ENCODE peak calls at places on chromosomes 6 and 20, in seven cellular contexts. One of them, this sample, is unnamed.

GRCh38 chr6:41426438-41426851 is 91.0 kb downstream of the NCR2 start:
- DNase-seq in stimulated activated CD4-positive, alpha-beta T cell treated with anti-CD3 and anti-CD28 coated beads, Interleukin-1b, Interleukin-23, amount 100 ng/mL, for 24 hours: no peak
- DNase-seq in hypothalamus: no peak
- DNase-seq in brain microvascular endothelial cell: no peak
- DNase-seq in H4: no peak
- DNase-seq in HTR-8/SVneo: no peak
- DNase-seq in ACHN: no peak
- DNase-seq in this sample: no peak

GRCh38 chr6:100810015-100810414 is 71.1 kb downstream of the ASCC3 start:
- DNase-seq in stimulated activated CD4-positive, alpha-beta T cell treated with anti-CD3 and anti-CD28 coated beads, Interleukin-1b, Interleukin-23, amount 100 ng/mL, for 24 hours: no peak
- DNase-seq in hypothalamus: no peak
- DNase-seq in brain microvascular endothelial cell: no peak
- DNase-seq in H4: no peak
- DNase-seq in HTR-8/SVneo: no peak
- DNase-seq in ACHN: no peak
- DNase-seq in this sample: no peak

GRCh38 chr6:13005994-13006393 is 289.4 kb downstream of the PHACTR1 start:
- DNase-seq in stimulated activated CD4-positive, alpha-beta T cell treated with anti-CD3 and anti-CD28 coated beads, Interleukin-1b, Interleukin-23, amount 100 ng/mL, for 24 hours: no peak
- DNase-seq in hypothalamus: no peak
- DNase-seq in brain microvascular endothelial cell: no peak
- DNase-seq in H4: no peak
- DNase-seq in HTR-8/SVneo: no peak
- DNase-seq in ACHN: no peak
- DNase-seq in this sample: no peak

GRCh38 chr6:57324538-57324937 is 7.1 kb downstream of the PRIM2 start:
- DNase-seq in stimulated activated CD4-positive, alpha-beta T cell treated with anti-CD3 and anti-CD28 coated beads, Interleukin-1b, Interleukin-23, amount 100 ng/mL, for 24 hours: no peak
- DNase-seq in hypothalamus: no peak
- DNase-seq in brain microvascular endothelial cell: no peak
- DNase-seq in H4: no peak
- DNase-seq in HTR-8/SVneo: no peak
- DNase-seq in ACHN: peak
- DNase-seq in this sample: no peak

GRCh38 chr20:8583209-8584106 is 451.4 kb downstream of the PLCB1 start:
- DNase-seq in stimulated activated CD4-positive, alpha-beta T cell treated with anti-CD3 and anti-CD28 coated beads, Interleukin-1b, Interleukin-23, amount 100 ng/mL, for 24 hours: no peak
- DNase-seq in hypothalamus: no peak
- DNase-seq in brain microvascular endothelial cell: no peak
- DNase-seq in H4: no peak
- DNase-seq in HTR-8/SVneo: no peak
- DNase-seq in ACHN: peak
- DNase-seq in this sample: no peak

GRCh38 chr6:117919775-117920492 is 12.9 kb downstream of the SLC35F1 start:
- DNase-seq in stimulated activated CD4-positive, alpha-beta T cell treated with anti-CD3 and anti-CD28 coated beads, Interleukin-1b, Interleukin-23, amount 100 ng/mL, for 24 hours: no peak
- DNase-seq in hypothalamus: peak
- DNase-seq in brain microvascular endothelial cell: no peak
- DNase-seq in H4: no peak
- DNase-seq in HTR-8/SVneo: no peak
- DNase-seq in ACHN: no peak
- DNase-seq in this sample: no peak

GRCh38 chr6:53814353-53814752 is 19.5 kb downstream of the LRRC1 start:
- DNase-seq in stimulated activated CD4-positive, alpha-beta T cell treated with anti-CD3 and anti-CD28 coated beads, Interleukin-1b, Interleukin-23, amount 100 ng/mL, for 24 hours: no peak
- DNase-seq in hypothalamus: no peak
- DNase-seq in brain microvascular endothelial cell: no peak
- DNase-seq in H4: no peak
- DNase-seq in HTR-8/SVneo: no peak
- DNase-seq in ACHN: no peak
- DNase-seq in this sample: no peak

GRCh38 chr6:158958504-158959386 is 41.3 kb downstream of the RSPH3 start:
- DNase-seq in stimulated activated CD4-positive, alpha-beta T cell treated with anti-CD3 and anti-CD28 coated beads, Interleukin-1b, Interleukin-23, amount 100 ng/mL, for 24 hours: no peak
- DNase-seq in hypothalamus: no peak
- DNase-seq in brain microvascular endothelial cell: no peak
- DNase-seq in H4: no peak
- DNase-seq in HTR-8/SVneo: no peak
- DNase-seq in ACHN: no peak
- DNase-seq in this sample: no peak

GRCh38 chr20:53622247-53623114 is 28.8 kb upstream of the ZNF217 start:
- DNase-seq in stimulated activated CD4-positive, alpha-beta T cell treated with anti-CD3 and anti-CD28 coated beads, Interleukin-1b, Interleukin-23, amount 100 ng/mL, for 24 hours: no peak
- DNase-seq in hypothalamus: no peak
- DNase-seq in brain microvascular endothelial cell: no peak
- DNase-seq in H4: no peak
- DNase-seq in HTR-8/SVneo: no peak
- DNase-seq in ACHN: peak
- DNase-seq in this sample: no peak

GRCh38 chr6:126118934-126119333 is 132.6 kb downstream of the TRMT11 start:
- DNase-seq in stimulated activated CD4-positive, alpha-beta T cell treated with anti-CD3 and anti-CD28 coated beads, Interleukin-1b, Interleukin-23, amount 100 ng/mL, for 24 hours: no peak
- DNase-seq in hypothalamus: no peak
- DNase-seq in brain microvascular endothelial cell: peak
- DNase-seq in H4: no peak
- DNase-seq in HTR-8/SVneo: no peak
- DNase-seq in ACHN: no peak
- DNase-seq in this sample: no peak

GRCh38 chr6:150992682-150993081 is 127.2 kb downstream of the MTHFD1L start:
- DNase-seq in stimulated activated CD4-positive, alpha-beta T cell treated with anti-CD3 and anti-CD28 coated beads, Interleukin-1b, Interleukin-23, amount 100 ng/mL, for 24 hours: no peak
- DNase-seq in hypothalamus: no peak
- DNase-seq in brain microvascular endothelial cell: no peak
- DNase-seq in H4: no peak
- DNase-seq in HTR-8/SVneo: no peak
- DNase-seq in ACHN: no peak
- DNase-seq in this sample: no peak

GRCh38 chr6:124927806-124928205 is 34.4 kb upstream of the RNF217 start:
- DNase-seq in stimulated activated CD4-positive, alpha-beta T cell treated with anti-CD3 and anti-CD28 coated beads, Interleukin-1b, Interleukin-23, amount 100 ng/mL, for 24 hours: no peak
- DNase-seq in hypothalamus: no peak
- DNase-seq in brain microvascular endothelial cell: peak
- DNase-seq in H4: no peak
- DNase-seq in HTR-8/SVneo: no peak
- DNase-seq in ACHN: no peak
- DNase-seq in this sample: no peak

GRCh38 chr6:108766886-108767285 is 81.3 kb upstream of the ARMC2 start:
- DNase-seq in stimulated activated CD4-positive, alpha-beta T cell treated with anti-CD3 and anti-CD28 coated beads, Interleukin-1b, Interleukin-23, amount 100 ng/mL, for 24 hours: no peak
- DNase-seq in hypothalamus: no peak
- DNase-seq in brain microvascular endothelial cell: no peak
- DNase-seq in H4: no peak
- DNase-seq in HTR-8/SVneo: no peak
- DNase-seq in ACHN: no peak
- DNase-seq in this sample: peak

GRCh38 chr6:126983779-126984178 is 134.7 kb upstream of the RSPO3 start:
- DNase-seq in stimulated activated CD4-positive, alpha-beta T cell treated with anti-CD3 and anti-CD28 coated beads, Interleukin-1b, Interleukin-23, amount 100 ng/mL, for 24 hours: no peak
- DNase-seq in hypothalamus: no peak
- DNase-seq in brain microvascular endothelial cell: no peak
- DNase-seq in H4: no peak
- DNase-seq in HTR-8/SVneo: no peak
- DNase-seq in ACHN: no peak
- DNase-seq in this sample: no peak

GRCh38 chr6:89623749-89624148 is 14.8 kb downstream of the LYRM2 start:
- DNase-seq in stimulated activated CD4-positive, alpha-beta T cell treated with anti-CD3 and anti-CD28 coated beads, Interleukin-1b, Interleukin-23, amount 100 ng/mL, for 24 hours: no peak
- DNase-seq in hypothalamus: no peak
- DNase-seq in brain microvascular endothelial cell: no peak
- DNase-seq in H4: no peak
- DNase-seq in HTR-8/SVneo: no peak
- DNase-seq in ACHN: no peak
- DNase-seq in this sample: no peak

GRCh38 chr6:122755901-122756300 is 23.6 kb upstream of the FABP7 start:
- DNase-seq in stimulated activated CD4-positive, alpha-beta T cell treated with anti-CD3 and anti-CD28 coated beads, Interleukin-1b, Interleukin-23, amount 100 ng/mL, for 24 hours: no peak
- DNase-seq in hypothalamus: no peak
- DNase-seq in brain microvascular endothelial cell: no peak
- DNase-seq in H4: no peak
- DNase-seq in HTR-8/SVneo: no peak
- DNase-seq in ACHN: no peak
- DNase-seq in this sample: peak

GRCh38 chr6:133815313-133815712 is 73.6 kb upstream of the TCF21 start:
- DNase-seq in stimulated activated CD4-positive, alpha-beta T cell treated with anti-CD3 and anti-CD28 coated beads, Interleukin-1b, Interleukin-23, amount 100 ng/mL, for 24 hours: no peak
- DNase-seq in hypothalamus: no peak
- DNase-seq in brain microvascular endothelial cell: no peak
- DNase-seq in H4: no peak
- DNase-seq in HTR-8/SVneo: no peak
- DNase-seq in ACHN: no peak
- DNase-seq in this sample: no peak

GRCh38 chr20:48718914-48719578 is 108.8 kb downstream of the PREX1 start:
- DNase-seq in stimulated activated CD4-positive, alpha-beta T cell treated with anti-CD3 and anti-CD28 coated beads, Interleukin-1b, Interleukin-23, amount 100 ng/mL, for 24 hours: no peak
- DNase-seq in hypothalamus: no peak
- DNase-seq in brain microvascular endothelial cell: no peak
- DNase-seq in H4: no peak
- DNase-seq in HTR-8/SVneo: no peak
- DNase-seq in ACHN: no peak
- DNase-seq in this sample: no peak

GRCh38 chr20:51481311-51481997 is 61.1 kb downstream of the NFATC2 start:
- DNase-seq in stimulated activated CD4-positive, alpha-beta T cell treated with anti-CD3 and anti-CD28 coated beads, Interleukin-1b, Interleukin-23, amount 100 ng/mL, for 24 hours: peak
- DNase-seq in hypothalamus: no peak
- DNase-seq in brain microvascular endothelial cell: no peak
- DNase-seq in H4: no peak
- DNase-seq in HTR-8/SVneo: no peak
- DNase-seq in ACHN: no peak
- DNase-seq in this sample: no peak

GRCh38 chr6:38180586-38180985 is 361.1 kb downstream of the ZFAND3 start:
- DNase-seq in stimulated activated CD4-positive, alpha-beta T cell treated with anti-CD3 and anti-CD28 coated beads, Interleukin-1b, Interleukin-23, amount 100 ng/mL, for 24 hours: no peak
- DNase-seq in hypothalamus: no peak
- DNase-seq in brain microvascular endothelial cell: no peak
- DNase-seq in H4: no peak
- DNase-seq in HTR-8/SVneo: no peak
- DNase-seq in ACHN: no peak
- DNase-seq in this sample: no peak

GRCh38 chr6:4344317-4344899 is 209.0 kb upstream of the ECI2 start:
- DNase-seq in stimulated activated CD4-positive, alpha-beta T cell treated with anti-CD3 and anti-CD28 coated beads, Interleukin-1b, Interleukin-23, amount 100 ng/mL, for 24 hours: no peak
- DNase-seq in hypothalamus: no peak
- DNase-seq in brain microvascular endothelial cell: peak
- DNase-seq in H4: peak
- DNase-seq in HTR-8/SVneo: no peak
- DNase-seq in ACHN: no peak
- DNase-seq in this sample: no peak

GRCh38 chr20:51400051-51400926 is 142.2 kb downstream of the NFATC2 start:
- DNase-seq in stimulated activated CD4-positive, alpha-beta T cell treated with anti-CD3 and anti-CD28 coated beads, Interleukin-1b, Interleukin-23, amount 100 ng/mL, for 24 hours: peak
- DNase-seq in hypothalamus: no peak
- DNase-seq in brain microvascular endothelial cell: no peak
- DNase-seq in H4: no peak
- DNase-seq in HTR-8/SVneo: no peak
- DNase-seq in ACHN: no peak
- DNase-seq in this sample: no peak

GRCh38 chr6:119511024-119511423 is 161.5 kb upstream of the MAN1A1 start:
- DNase-seq in stimulated activated CD4-positive, alpha-beta T cell treated with anti-CD3 and anti-CD28 coated beads, Interleukin-1b, Interleukin-23, amount 100 ng/mL, for 24 hours: no peak
- DNase-seq in hypothalamus: no peak
- DNase-seq in brain microvascular endothelial cell: no peak
- DNase-seq in H4: no peak
- DNase-seq in HTR-8/SVneo: no peak
- DNase-seq in ACHN: no peak
- DNase-seq in this sample: no peak

GRCh38 chr20:7155282-7155681 is 387.8 kb downstream of the BMP2 start:
- DNase-seq in stimulated activated CD4-positive, alpha-beta T cell treated with anti-CD3 and anti-CD28 coated beads, Interleukin-1b, Interleukin-23, amount 100 ng/mL, for 24 hours: no peak
- DNase-seq in hypothalamus: no peak
- DNase-seq in brain microvascular endothelial cell: no peak
- DNase-seq in H4: no peak
- DNase-seq in HTR-8/SVneo: no peak
- DNase-seq in ACHN: no peak
- DNase-seq in this sample: no peak

GRCh38 chr6:134551245-134551960 is 233.5 kb upstream of the SGK1 start:
- DNase-seq in stimulated activated CD4-positive, alpha-beta T cell treated with anti-CD3 and anti-CD28 coated beads, Interleukin-1b, Interleukin-23, amount 100 ng/mL, for 24 hours: no peak
- DNase-seq in hypothalamus: no peak
- DNase-seq in brain microvascular endothelial cell: peak
- DNase-seq in H4: no peak
- DNase-seq in HTR-8/SVneo: peak
- DNase-seq in ACHN: peak
- DNase-seq in this sample: no peak

GRCh38 chr6:108168980-108169800 is 3.4 kb downstream of the NR2E1 start:
- DNase-seq in stimulated activated CD4-positive, alpha-beta T cell treated with anti-CD3 and anti-CD28 coated beads, Interleukin-1b, Interleukin-23, amount 100 ng/mL, for 24 hours: no peak
- DNase-seq in hypothalamus: no peak
- DNase-seq in brain microvascular endothelial cell: no peak
- DNase-seq in H4: no peak
- DNase-seq in HTR-8/SVneo: no peak
- DNase-seq in ACHN: no peak
- DNase-seq in this sample: no peak